ENCODE peak calls at places on chromosomes 13 and 19, in six cellular contexts. One of them, this sample, is unnamed.

GRCh38 chr19:28394705-28395104 is 818.2 kb downstream of the UQCRFS1 start:
- DNase-seq in H9: no peak
- DNase-seq in IMR-90: no peak
- DNase-seq in mesenchymal stem cell: no peak
- DNase-seq in H1: no peak
- DNase-seq in trophoblast cell: no peak
- DNase-seq in this sample: no peak

GRCh38 chr13:42478531-42479156 is 95.3 kb upstream of the TNFSF11 start:
- DNase-seq in H9: no peak
- DNase-seq in IMR-90: peak; percentile 7
- DNase-seq in mesenchymal stem cell: peak; percentile 63
- DNase-seq in H1: no peak
- DNase-seq in trophoblast cell: peak; percentile 9
- DNase-seq in this sample: peak; percentile 2

GRCh38 chr19:3687774-3688706 is 12.2 kb downstream of the PIP5K1C start:
- DNase-seq in H9: peak; percentile 71
- DNase-seq in IMR-90: no peak
- DNase-seq in mesenchymal stem cell: no peak
- DNase-seq in H1: no peak
- DNase-seq in trophoblast cell: peak; percentile 91
- DNase-seq in this sample: no peak

GRCh38 chr19:46579286-46579944 is 21.7 kb upstream of the CALM3 start:
- DNase-seq in H9: peak; percentile 54
- DNase-seq in IMR-90: no peak
- DNase-seq in mesenchymal stem cell: peak; percentile 24
- DNase-seq in H1: no peak
- DNase-seq in trophoblast cell: no peak
- DNase-seq in this sample: peak; percentile 14

GRCh38 chr19:14337510-14337909 is 43.7 kb upstream of the ADGRE5 start:
- DNase-seq in H9: peak; percentile 75
- DNase-seq in IMR-90: no peak
- DNase-seq in mesenchymal stem cell: peak; percentile 25
- DNase-seq in H1: no peak
- DNase-seq in trophoblast cell: peak; percentile 36
- DNase-seq in this sample: no peak

GRCh38 chr19:53182202-53182601 is 11.0 kb downstream of the ZNF665 start:
- DNase-seq in H9: no peak
- DNase-seq in IMR-90: peak; percentile 66
- DNase-seq in mesenchymal stem cell: no peak
- DNase-seq in H1: no peak
- DNase-seq in trophoblast cell: no peak
- DNase-seq in this sample: no peak

GRCh38 chr19:50565984-50566903 is 2.0 kb downstream of the LRRC4B start:
- DNase-seq in H9: no peak
- DNase-seq in IMR-90: no peak
- DNase-seq in mesenchymal stem cell: no peak
- DNase-seq in H1: no peak
- DNase-seq in trophoblast cell: no peak
- DNase-seq in this sample: no peak

GRCh38 chr19:6691342-6691741 is 21.4 kb upstream of the TNFSF14 start:
- DNase-seq in H9: no peak
- DNase-seq in IMR-90: no peak
- DNase-seq in mesenchymal stem cell: no peak
- DNase-seq in H1: no peak
- DNase-seq in trophoblast cell: no peak
- DNase-seq in this sample: no peak

GRCh38 chr13:82330499-82330898 is 1551.8 kb downstream of the SLITRK1 start:
- DNase-seq in H9: no peak
- DNase-seq in IMR-90: no peak
- DNase-seq in mesenchymal stem cell: peak; percentile 30
- DNase-seq in H1: no peak
- DNase-seq in trophoblast cell: peak; percentile 55
- DNase-seq in this sample: no peak

GRCh38 chr13:105446197-105446596 is 1089.3 kb downstream of the EFNB2 start:
- DNase-seq in H9: no peak
- DNase-seq in IMR-90: peak; percentile 54
- DNase-seq in mesenchymal stem cell: peak; percentile 28
- DNase-seq in H1: no peak
- DNase-seq in trophoblast cell: no peak
- DNase-seq in this sample: no peak

GRCh38 chr13:95714142-95714832 is 37.3 kb downstream of the DNAJC3 start:
- DNase-seq in H9: no peak
- DNase-seq in IMR-90: peak; percentile 89
- DNase-seq in mesenchymal stem cell: peak; percentile 85
- DNase-seq in H1: no peak
- DNase-seq in trophoblast cell: peak; percentile 95
- DNase-seq in this sample: no peak

GRCh38 chr13:106284358-106284757 is 251.1 kb downstream of the EFNB2 start:
- DNase-seq in H9: no peak
- DNase-seq in IMR-90: peak; percentile 41
- DNase-seq in mesenchymal stem cell: peak; percentile 9
- DNase-seq in H1: no peak
- DNase-seq in trophoblast cell: peak; percentile 94
- DNase-seq in this sample: no peak

GRCh38 chr19:34336781-34337271 is 28.2 kb upstream of the GPI start:
- DNase-seq in H9: no peak
- DNase-seq in IMR-90: peak; percentile 47
- DNase-seq in mesenchymal stem cell: peak; percentile 42
- DNase-seq in H1: no peak
- DNase-seq in trophoblast cell: peak; percentile 64
- DNase-seq in this sample: no peak

DNA sequence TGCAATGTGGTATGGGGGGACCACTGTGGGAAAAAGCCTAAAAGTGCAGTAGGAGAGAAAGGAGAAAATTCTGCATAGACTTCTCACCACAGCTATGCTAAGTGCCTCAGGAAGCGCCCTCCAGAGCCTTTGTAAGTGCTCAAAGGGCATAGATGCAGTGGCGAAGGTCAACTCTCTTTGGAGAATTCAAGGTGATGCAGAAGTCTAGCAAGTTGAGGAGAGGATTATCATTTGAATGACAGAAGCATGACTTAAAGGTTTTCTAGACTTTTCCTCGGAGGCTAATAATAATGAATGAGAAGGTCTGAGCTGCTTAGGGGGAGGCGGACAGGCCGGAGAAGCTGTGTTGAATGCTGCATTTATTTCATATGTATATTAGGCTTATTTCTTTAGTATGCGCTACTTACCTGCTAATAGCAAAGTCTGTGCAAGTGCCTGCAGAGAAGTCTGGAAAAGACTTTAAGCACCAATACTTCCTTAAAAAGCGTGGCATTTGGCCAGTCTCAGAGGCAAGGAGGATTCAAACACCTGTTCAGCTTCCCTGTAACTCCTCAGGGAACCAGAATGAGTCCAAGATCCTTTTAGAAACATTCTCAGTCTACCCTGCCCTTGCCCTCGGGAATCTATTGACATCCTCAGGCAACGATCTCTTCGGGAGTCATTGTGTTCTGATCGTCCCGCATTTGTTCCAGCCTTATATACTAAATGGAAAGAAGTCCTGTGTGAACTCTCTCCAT is 56.2 kb downstream of the FLT1 start:
- DNase-seq in H9: peak; percentile 74
- DNase-seq in IMR-90: no peak
- DNase-seq in mesenchymal stem cell: no peak
- DNase-seq in H1: no peak
- DNase-seq in trophoblast cell: no peak
- DNase-seq in this sample: no peak
- H4K91ac ChIP-seq in H9: no peak overlapping the region
- H4K91ac ChIP-seq in IMR-90: no peak overlapping the region
- H4K91ac ChIP-seq in mesenchymal stem cell: no peak overlapping the region
- H4K91ac ChIP-seq in H1: peak overlapping the region; percentile 99
- H4K91ac ChIP-seq in trophoblast cell: no peak overlapping the region
- H4K91ac ChIP-seq in this sample: no peak overlapping the region

GRCh38 chr19:48364564-48365363 is 597 bp downstream of the SYNGR4 start:
- DNase-seq in H9: no peak
- DNase-seq in IMR-90: no peak
- DNase-seq in mesenchymal stem cell: no peak
- DNase-seq in H1: no peak
- DNase-seq in trophoblast cell: no peak
- DNase-seq in this sample: no peak

GRCh38 chr19:48362716-48363499 is 832 bp downstream of the TMEM143 start:
- DNase-seq in H9: peak; percentile 98
- DNase-seq in IMR-90: peak; percentile 91
- DNase-seq in mesenchymal stem cell: peak; percentile 95
- DNase-seq in H1: peak; percentile 92
- DNase-seq in trophoblast cell: peak; percentile 97
- DNase-seq in this sample: peak; percentile 90

GRCh38 chr19:48363500-48363809 is 285 bp downstream of the TMEM143 start:
- DNase-seq in H9: no peak
- DNase-seq in IMR-90: no peak
- DNase-seq in mesenchymal stem cell: no peak
- DNase-seq in H1: no peak
- DNase-seq in trophoblast cell: peak; percentile 54
- DNase-seq in this sample: no peak

GRCh38 chr19:48365602-48366001 is 1.4 kb downstream of the SYNGR4 start:
- DNase-seq in H9: no peak
- DNase-seq in IMR-90: no peak
- DNase-seq in mesenchymal stem cell: no peak
- DNase-seq in H1: no peak
- DNase-seq in trophoblast cell: no peak
- DNase-seq in this sample: no peak

DNA sequence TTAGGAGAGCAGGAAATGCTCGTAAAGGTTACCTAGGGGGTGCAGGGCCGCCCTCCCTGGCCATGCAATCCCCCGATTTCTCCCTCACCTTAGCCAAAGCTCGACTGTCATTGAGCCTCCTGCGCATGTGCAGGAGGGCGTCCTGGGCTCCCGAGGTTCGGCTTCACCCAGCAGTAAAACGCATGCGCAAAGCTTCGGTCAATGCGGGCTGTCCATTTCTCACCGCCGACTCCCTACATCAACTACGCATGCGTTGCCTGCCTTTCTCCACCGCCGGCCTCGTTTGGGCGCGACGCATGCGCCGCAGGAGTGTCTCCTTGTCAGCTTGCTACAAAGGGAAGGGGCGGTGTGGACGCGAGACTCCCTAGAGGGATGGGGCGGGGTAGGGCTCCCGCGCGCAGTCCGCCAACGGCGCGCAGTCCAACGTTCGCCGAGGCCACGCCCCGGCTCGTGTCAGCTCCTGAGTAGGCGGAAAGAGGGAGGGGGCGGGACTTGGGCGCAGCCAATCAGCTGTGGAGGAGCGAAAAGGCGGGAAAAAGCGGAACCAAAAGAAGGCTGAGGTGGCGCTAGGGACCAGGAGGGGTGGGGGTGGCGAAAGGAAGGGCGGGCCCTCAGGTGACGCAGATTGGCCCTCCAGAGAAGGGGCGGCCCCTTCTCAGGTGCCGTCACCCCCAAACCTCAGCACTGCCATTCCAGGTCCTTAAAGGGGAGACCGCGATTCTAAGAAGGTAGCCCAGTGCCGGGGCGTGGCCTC is at the start of the genes SYNGR4 and TMEM143:
- DNase-seq in H9: peak; percentile 99
- DNase-seq in IMR-90: peak; percentile 99
- DNase-seq in mesenchymal stem cell: peak; percentile 99
- DNase-seq in H1: peak; percentile 100
- DNase-seq in trophoblast cell: peak; percentile 100
- DNase-seq in this sample: peak; percentile 100
- H4K8ac ChIP-seq in H9: no peak within 1 kb of the TSS
- H4K8ac ChIP-seq in IMR-90: peak within 1 kb of the TSS; percentile 95
- H4K8ac ChIP-seq in mesenchymal stem cell: peak within 1 kb of the TSS; percentile 92
- H4K8ac ChIP-seq in H1: peak within 1 kb of the TSS; percentile 91
- H4K8ac ChIP-seq in trophoblast cell: peak within 1 kb of the TSS; percentile 78
- H4K8ac ChIP-seq in this sample: peak within 1 kb of the TSS; percentile 26

GRCh38 chr13:111129465-111130110 is 14.5 kb downstream of the ARHGEF7 start:
- DNase-seq in H9: no peak
- DNase-seq in IMR-90: no peak
- DNase-seq in mesenchymal stem cell: no peak
- DNase-seq in H1: no peak
- DNase-seq in trophoblast cell: no peak
- DNase-seq in this sample: no peak

GRCh38 chr13:111130111-111130508 is 15.0 kb downstream of the ARHGEF7 start:
- DNase-seq in H9: no peak
- DNase-seq in IMR-90: no peak
- DNase-seq in mesenchymal stem cell: no peak
- DNase-seq in H1: no peak
- DNase-seq in trophoblast cell: no peak
- DNase-seq in this sample: no peak

GRCh38 chr13:111131610-111132009 is 16.5 kb downstream of the ARHGEF7 start:
- DNase-seq in H9: no peak
- DNase-seq in IMR-90: no peak
- DNase-seq in mesenchymal stem cell: no peak
- DNase-seq in H1: no peak
- DNase-seq in trophoblast cell: no peak
- DNase-seq in this sample: no peak

GRCh38 chr13:111132948-111133347 is 17.8 kb downstream of the ARHGEF7 start:
- DNase-seq in H9: no peak
- DNase-seq in IMR-90: no peak
- DNase-seq in mesenchymal stem cell: no peak
- DNase-seq in H1: no peak
- DNase-seq in trophoblast cell: no peak
- DNase-seq in this sample: no peak

GRCh38 chr13:111131048-111131447 is 15.9 kb downstream of the ARHGEF7 start:
- DNase-seq in H9: no peak
- DNase-seq in IMR-90: no peak
- DNase-seq in mesenchymal stem cell: no peak
- DNase-seq in H1: no peak
- DNase-seq in trophoblast cell: no peak
- DNase-seq in this sample: no peak
- H4K91ac ChIP-seq in H9: no peak overlapping the region
- H4K91ac ChIP-seq in IMR-90: no peak overlapping the region
- H4K91ac ChIP-seq in mesenchymal stem cell: no peak overlapping the region
- H4K91ac ChIP-seq in H1: no peak overlapping the region
- H4K91ac ChIP-seq in trophoblast cell: no peak overlapping the region
- H4K91ac ChIP-seq in this sample: no peak overlapping the region

GRCh38 chr13:72523049-72523448 is 204.4 kb downstream of the MZT1 start:
- DNase-seq in H9: no peak
- DNase-seq in IMR-90: no peak
- DNase-seq in mesenchymal stem cell: no peak
- DNase-seq in H1: no peak
- DNase-seq in trophoblast cell: no peak
- DNase-seq in this sample: no peak
- H4K8ac ChIP-seq in H9: no peak overlapping the region
- H4K8ac ChIP-seq in IMR-90: no peak overlapping the region
- H4K8ac ChIP-seq in mesenchymal stem cell: no peak overlapping the region
- H4K8ac ChIP-seq in H1: no peak overlapping the region
- H4K8ac ChIP-seq in trophoblast cell: no peak overlapping the region
- H4K8ac ChIP-seq in this sample: no peak overlapping the region

GRCh38 chr13:88042489-88042888 is 371.3 kb downstream of the SLITRK5 start:
- DNase-seq in H9: no peak
- DNase-seq in IMR-90: no peak
- DNase-seq in mesenchymal stem cell: peak; percentile 20
- DNase-seq in H1: no peak
- DNase-seq in trophoblast cell: no peak
- DNase-seq in this sample: no peak
- H4K91ac ChIP-seq in H9: no peak overlapping the region
- H4K91ac ChIP-seq in IMR-90: no peak overlapping the region
- H4K91ac ChIP-seq in mesenchymal stem cell: no peak overlapping the region
- H4K91ac ChIP-seq in H1: no peak overlapping the region
- H4K91ac ChIP-seq in trophoblast cell: no peak overlapping the region
- H4K91ac ChIP-seq in this sample: no peak overlapping the region

This sample was measured in neuronal stem cell.